ENCODE peak calls at places on chromosomes 16 and 17, in seven cellular contexts. One of them, this sample, is unnamed.

GRCh38 chr17:42900460-42901331 is at the start of gene G6PC1:
- DNase-seq in GM12864: no peak
- DNase-seq in uterus: no peak
- DNase-seq in CD8-positive, alpha-beta T cell: no peak
- DNase-seq in adrenal gland: no peak
- DNase-seq in BE2C: no peak
- DNase-seq in esophagus squamous epithelium: no peak
- DNase-seq in this sample: no peak

GRCh38 chr17:78991017-78991783 is 11.5 kb upstream of the LGALS3BP start:
- DNase-seq in esophagus squamous epithelium: no peak
- DNase-seq in adrenal gland: no peak
- DNase-seq in BE2C: peak; percentile 6
- DNase-seq in CD8-positive, alpha-beta T cell: no peak
- DNase-seq in GM12864: no peak
- DNase-seq in uterus: no peak
- DNase-seq in this sample: no peak

GRCh38 chr16:3149630-3150345 is 15.0 kb downstream of the ZNF213 start:
- DNase-seq in CD8-positive, alpha-beta T cell: peak; percentile 69
- DNase-seq in uterus: peak; percentile 60
- DNase-seq in adrenal gland: peak; percentile 49
- DNase-seq in GM12864: no peak
- DNase-seq in esophagus squamous epithelium: no peak
- DNase-seq in BE2C: peak; percentile 85
- DNase-seq in this sample: peak; percentile 60

GRCh38 chr17:40548982-40549680 is 16.1 kb downstream of the CCR7 start:
- DNase-seq in GM12864: no peak
- DNase-seq in BE2C: peak; percentile 13
- DNase-seq in uterus: peak; percentile 71
- DNase-seq in esophagus squamous epithelium: no peak
- DNase-seq in CD8-positive, alpha-beta T cell: peak; percentile 59
- DNase-seq in adrenal gland: peak; percentile 49
- DNase-seq in this sample: peak; percentile 97

GRCh38 chr17:45384047-45384799 is 48.4 kb downstream of the ARHGAP27 start:
- DNase-seq in CD8-positive, alpha-beta T cell: no peak
- DNase-seq in uterus: no peak
- DNase-seq in BE2C: no peak
- DNase-seq in esophagus squamous epithelium: no peak
- DNase-seq in adrenal gland: no peak
- DNase-seq in GM12864: no peak
- DNase-seq in this sample: peak; percentile 7

GRCh38 chr16:4675864-4676786 is 17.2 kb upstream of the NUDT16L1 start:
- DNase-seq in CD8-positive, alpha-beta T cell: peak; percentile 79
- DNase-seq in GM12864: no peak
- DNase-seq in esophagus squamous epithelium: no peak
- DNase-seq in BE2C: peak; percentile 15
- DNase-seq in uterus: no peak
- DNase-seq in adrenal gland: no peak
- DNase-seq in this sample: no peak

GRCh38 chr17:56939869-56940484 is 20.9 kb downstream of the COIL start:
- DNase-seq in GM12864: peak; percentile 34
- DNase-seq in BE2C: no peak
- DNase-seq in esophagus squamous epithelium: no peak
- DNase-seq in uterus: no peak
- DNase-seq in adrenal gland: no peak
- DNase-seq in CD8-positive, alpha-beta T cell: no peak
- DNase-seq in this sample: peak; percentile 66

GRCh38 chr16:72945081-72945480 is 102.8 kb downstream of the ZFHX3 start:
- DNase-seq in esophagus squamous epithelium: no peak
- DNase-seq in uterus: no peak
- DNase-seq in BE2C: no peak
- DNase-seq in CD8-positive, alpha-beta T cell: no peak
- DNase-seq in adrenal gland: no peak
- DNase-seq in GM12864: no peak
- DNase-seq in this sample: no peak

GRCh38 chr17:3647769-3648540 is 11.4 kb downstream of the CTNS start:
- DNase-seq in CD8-positive, alpha-beta T cell: no peak
- DNase-seq in GM12864: no peak
- DNase-seq in uterus: no peak
- DNase-seq in adrenal gland: peak; percentile 72
- DNase-seq in esophagus squamous epithelium: no peak
- DNase-seq in BE2C: peak; percentile 69
- DNase-seq in this sample: peak; percentile 60

GRCh38 chr17:65749479-65749878 is 188.0 kb upstream of the AXIN2 start:
- DNase-seq in uterus: no peak
- DNase-seq in GM12864: no peak
- DNase-seq in esophagus squamous epithelium: no peak
- DNase-seq in CD8-positive, alpha-beta T cell: no peak
- DNase-seq in BE2C: no peak
- DNase-seq in adrenal gland: peak; percentile 76
- DNase-seq in this sample: peak; percentile 23

GRCh38 chr17:79079421-79080200 is 5.0 kb downstream of the ENGASE start:
- DNase-seq in CD8-positive, alpha-beta T cell: no peak
- DNase-seq in GM12864: no peak
- DNase-seq in BE2C: no peak
- DNase-seq in adrenal gland: no peak
- DNase-seq in esophagus squamous epithelium: no peak
- DNase-seq in uterus: no peak
- DNase-seq in this sample: no peak

GRCh38 chr16:47143329-47143676 is 442 bp downstream of the NETO2 start:
- DNase-seq in BE2C: peak; percentile 85
- DNase-seq in uterus: no peak
- DNase-seq in esophagus squamous epithelium: no peak
- DNase-seq in GM12864: no peak
- DNase-seq in adrenal gland: peak; percentile 53
- DNase-seq in CD8-positive, alpha-beta T cell: peak; percentile 68
- DNase-seq in this sample: peak; percentile 71

GRCh38 chr16:85162478-85163277 is 50.4 kb upstream of the CIBAR2 start:
- DNase-seq in uterus: peak; percentile 84
- DNase-seq in adrenal gland: peak; percentile 75
- DNase-seq in BE2C: peak; percentile 88
- DNase-seq in GM12864: no peak
- DNase-seq in CD8-positive, alpha-beta T cell: no peak
- DNase-seq in esophagus squamous epithelium: no peak
- DNase-seq in this sample: peak; percentile 88

GRCh38 chr17:77374170-77374936 is 233.6 kb downstream of the SEC14L1 start:
- DNase-seq in BE2C: peak; percentile 95
- DNase-seq in uterus: peak; percentile 86
- DNase-seq in GM12864: no peak
- DNase-seq in adrenal gland: peak; percentile 90
- DNase-seq in esophagus squamous epithelium: no peak
- DNase-seq in CD8-positive, alpha-beta T cell: peak; percentile 86
- DNase-seq in this sample: peak; percentile 92

GRCh38 chr17:77375108-77375507 is 234.3 kb downstream of the SEC14L1 start:
- DNase-seq in GM12864: no peak
- DNase-seq in BE2C: no peak
- DNase-seq in esophagus squamous epithelium: no peak
- DNase-seq in adrenal gland: peak; percentile 17
- DNase-seq in CD8-positive, alpha-beta T cell: no peak
- DNase-seq in uterus: peak; percentile 36
- DNase-seq in this sample: peak; percentile 30

GRCh38 chr17:77376795-77377751 is 236.3 kb downstream of the SEC14L1 start:
- DNase-seq in GM12864: no peak
- DNase-seq in BE2C: peak; percentile 73
- DNase-seq in adrenal gland: peak; percentile 92
- DNase-seq in uterus: peak; percentile 56
- DNase-seq in CD8-positive, alpha-beta T cell: no peak
- DNase-seq in esophagus squamous epithelium: no peak
- DNase-seq in this sample: peak; percentile 91

GRCh38 chr17:77375526-77375916 is 234.8 kb downstream of the SEC14L1 start:
- DNase-seq in adrenal gland: no peak
- DNase-seq in BE2C: no peak
- DNase-seq in uterus: no peak
- DNase-seq in GM12864: no peak
- DNase-seq in esophagus squamous epithelium: no peak
- DNase-seq in CD8-positive, alpha-beta T cell: no peak
- DNase-seq in this sample: no peak

GRCh38 chr17:77375917-77376651 is 235.3 kb downstream of the SEC14L1 start:
- DNase-seq in CD8-positive, alpha-beta T cell: peak; percentile 86
- DNase-seq in esophagus squamous epithelium: no peak
- DNase-seq in uterus: peak; percentile 81
- DNase-seq in adrenal gland: peak; percentile 54
- DNase-seq in BE2C: peak; percentile 78
- DNase-seq in GM12864: no peak
- DNase-seq in this sample: peak; percentile 89
- H3K4me3 ChIP-seq in CD8-positive, alpha-beta T cell: peak overlapping the region; percentile 99
- H3K4me3 ChIP-seq in esophagus squamous epithelium: peak overlapping the region; percentile 80
- H3K4me3 ChIP-seq in uterus: peak overlapping the region; percentile 11
- H3K4me3 ChIP-seq in adrenal gland: no peak overlapping the region
- H3K4me3 ChIP-seq in BE2C: peak overlapping the region; percentile 97
- H3K4me3 ChIP-seq in GM12864: no peak overlapping the region
- H3K4me3 ChIP-seq in this sample: peak overlapping the region; percentile 78

GRCh38 chr16:31537362-31537921 is 9.7 kb downstream of the AHSP start:
- DNase-seq in GM12864: no peak
- DNase-seq in adrenal gland: no peak
- DNase-seq in esophagus squamous epithelium: no peak
- DNase-seq in uterus: no peak
- DNase-seq in CD8-positive, alpha-beta T cell: no peak
- DNase-seq in BE2C: no peak
- DNase-seq in this sample: no peak
- H3K4me3 ChIP-seq in GM12864: no peak overlapping the region
- H3K4me3 ChIP-seq in adrenal gland: no peak overlapping the region
- H3K4me3 ChIP-seq in esophagus squamous epithelium: peak overlapping the region; percentile 32
- H3K4me3 ChIP-seq in uterus: no peak overlapping the region
- H3K4me3 ChIP-seq in CD8-positive, alpha-beta T cell: no peak overlapping the region
- H3K4me3 ChIP-seq in BE2C: no peak overlapping the region
- H3K4me3 ChIP-seq in this sample: peak overlapping the region; percentile 9

DNA sequence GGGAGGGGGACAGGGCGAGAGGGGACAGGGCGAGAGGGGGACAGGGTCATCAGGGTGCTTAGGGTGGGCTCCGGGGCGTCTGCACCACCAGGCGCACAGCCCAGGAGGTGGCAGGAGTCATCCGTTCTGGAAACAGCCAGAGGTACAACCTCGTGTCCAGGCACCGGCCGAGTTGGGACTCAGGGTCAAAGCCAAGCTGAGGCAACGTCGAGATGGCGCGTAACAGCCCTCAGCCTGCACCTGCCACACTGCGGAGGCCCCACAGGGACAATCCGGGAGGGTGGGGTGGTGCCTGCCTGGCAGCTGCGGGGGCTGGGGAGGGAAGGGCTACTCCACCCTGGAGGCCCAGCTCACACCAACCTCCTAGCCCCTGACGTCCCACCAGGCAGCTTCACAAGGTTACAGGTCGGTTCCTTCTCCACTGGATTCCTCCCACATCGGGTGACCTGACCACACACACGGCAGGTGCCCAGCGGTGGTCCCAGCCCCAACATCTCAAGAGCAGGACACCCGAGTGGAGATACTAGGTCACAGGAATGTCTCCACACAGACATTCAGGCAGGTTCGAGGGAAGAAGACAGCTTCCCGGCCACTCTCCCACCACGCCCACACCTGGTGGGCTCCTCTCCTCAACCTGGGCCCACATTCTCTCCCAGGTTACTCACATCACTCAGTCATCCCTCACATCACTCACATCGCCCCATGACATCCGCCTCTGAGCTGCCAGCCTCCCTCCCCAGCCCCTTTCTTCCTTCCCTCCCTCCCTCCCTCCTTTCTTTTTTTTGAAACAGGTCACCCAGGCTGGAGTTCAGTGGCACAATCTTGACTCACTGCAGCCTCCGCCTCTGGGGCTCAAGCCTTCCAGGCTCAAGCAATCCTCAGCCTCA is 47.3 kb downstream of the RPH3AL start:
- DNase-seq in adrenal gland: peak; percentile 65
- DNase-seq in BE2C: no peak
- DNase-seq in uterus: no peak
- DNase-seq in esophagus squamous epithelium: no peak
- DNase-seq in GM12864: no peak
- DNase-seq in CD8-positive, alpha-beta T cell: no peak
- DNase-seq in this sample: no peak
- H3K4me3 ChIP-seq in adrenal gland: no peak overlapping the region
- H3K4me3 ChIP-seq in BE2C: no peak overlapping the region
- H3K4me3 ChIP-seq in uterus: no peak overlapping the region
- H3K4me3 ChIP-seq in esophagus squamous epithelium: no peak overlapping the region
- H3K4me3 ChIP-seq in GM12864: no peak overlapping the region
- H3K4me3 ChIP-seq in CD8-positive, alpha-beta T cell: no peak overlapping the region
- H3K4me3 ChIP-seq in this sample: no peak overlapping the region

GRCh38 chr17:17171186-17171585 is 34.9 kb downstream of the PLD6 start:
- DNase-seq in esophagus squamous epithelium: no peak
- DNase-seq in GM12864: no peak
- DNase-seq in CD8-positive, alpha-beta T cell: no peak
- DNase-seq in uterus: no peak
- DNase-seq in BE2C: no peak
- DNase-seq in adrenal gland: no peak
- DNase-seq in this sample: no peak
- H3K4me3 ChIP-seq in esophagus squamous epithelium: no peak overlapping the region
- H3K4me3 ChIP-seq in GM12864: no peak overlapping the region
- H3K4me3 ChIP-seq in CD8-positive, alpha-beta T cell: no peak overlapping the region
- H3K4me3 ChIP-seq in uterus: no peak overlapping the region
- H3K4me3 ChIP-seq in BE2C: no peak overlapping the region
- H3K4me3 ChIP-seq in adrenal gland: no peak overlapping the region
- H3K4me3 ChIP-seq in this sample: no peak overlapping the region

GRCh38 chr16:11672206-11673090 is 4.2 kb downstream of the SNN start:
- DNase-seq in uterus: no peak
- DNase-seq in BE2C: no peak
- DNase-seq in esophagus squamous epithelium: no peak
- DNase-seq in GM12864: no peak
- DNase-seq in CD8-positive, alpha-beta T cell: peak; percentile 66
- DNase-seq in adrenal gland: no peak
- DNase-seq in this sample: no peak
- H3K4me3 ChIP-seq in uterus: no peak overlapping the region
- H3K4me3 ChIP-seq in BE2C: no peak overlapping the region
- H3K4me3 ChIP-seq in esophagus squamous epithelium: no peak overlapping the region
- H3K4me3 ChIP-seq in GM12864: peak overlapping the region; percentile 1
- H3K4me3 ChIP-seq in CD8-positive, alpha-beta T cell: peak overlapping the region; percentile 24
- H3K4me3 ChIP-seq in adrenal gland: no peak overlapping the region
- H3K4me3 ChIP-seq in this sample: no peak overlapping the region

DNA sequence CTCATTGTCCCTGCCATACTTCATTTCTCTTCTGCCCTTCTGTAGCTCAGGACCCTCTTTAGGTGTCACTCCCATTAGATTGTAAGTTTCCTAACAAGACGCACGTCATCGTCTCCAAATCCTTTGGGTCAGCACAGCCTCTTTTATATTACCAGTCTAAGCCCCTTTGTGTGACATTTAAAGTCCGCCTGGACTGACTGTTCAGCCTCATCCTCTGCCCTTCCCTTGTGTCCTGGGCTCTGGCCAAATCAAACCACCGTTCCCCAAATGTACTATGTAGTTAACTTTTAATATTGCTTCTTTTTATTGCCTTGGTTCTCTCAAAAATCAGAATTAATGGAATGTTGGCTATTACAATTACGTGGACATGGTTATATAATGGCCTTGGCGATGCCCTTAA is 38.2 kb downstream of the PITPNC1 start:
- DNase-seq in GM12864: no peak
- DNase-seq in CD8-positive, alpha-beta T cell: no peak
- DNase-seq in adrenal gland: no peak
- DNase-seq in uterus: no peak
- DNase-seq in esophagus squamous epithelium: no peak
- DNase-seq in BE2C: no peak
- DNase-seq in this sample: no peak
- H3K4me3 ChIP-seq in GM12864: no peak overlapping the region
- H3K4me3 ChIP-seq in CD8-positive, alpha-beta T cell: no peak overlapping the region
- H3K4me3 ChIP-seq in adrenal gland: no peak overlapping the region
- H3K4me3 ChIP-seq in uterus: no peak overlapping the region
- H3K4me3 ChIP-seq in esophagus squamous epithelium: no peak overlapping the region
- H3K4me3 ChIP-seq in BE2C: no peak overlapping the region
- H3K4me3 ChIP-seq in this sample: no peak overlapping the region

DNA sequence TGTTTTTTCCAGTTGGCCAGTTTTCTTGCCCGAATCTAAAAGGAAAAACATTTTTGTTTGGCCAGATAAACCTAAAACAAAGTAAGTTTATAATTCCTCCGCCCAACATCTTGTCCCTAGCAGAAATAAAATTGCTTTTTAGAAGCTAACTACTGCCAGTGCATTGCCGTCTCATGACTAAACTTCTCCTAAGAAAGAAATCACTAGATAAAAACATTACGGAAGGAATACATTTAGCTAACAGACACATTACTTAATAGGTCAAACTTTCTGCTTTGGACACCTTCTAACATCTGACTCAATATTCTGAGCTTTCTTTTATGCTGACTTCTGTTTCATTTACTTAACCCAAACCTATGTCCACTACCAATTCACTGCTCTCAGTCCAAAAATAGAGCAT is 36.2 kb downstream of the FBXL20 start:
- DNase-seq in adrenal gland: no peak
- DNase-seq in GM12864: no peak
- DNase-seq in BE2C: no peak
- DNase-seq in esophagus squamous epithelium: no peak
- DNase-seq in CD8-positive, alpha-beta T cell: no peak
- DNase-seq in uterus: no peak
- DNase-seq in this sample: peak; percentile 78
- H3K4me3 ChIP-seq in adrenal gland: no peak overlapping the region
- H3K4me3 ChIP-seq in GM12864: no peak overlapping the region
- H3K4me3 ChIP-seq in BE2C: no peak overlapping the region
- H3K4me3 ChIP-seq in esophagus squamous epithelium: no peak overlapping the region
- H3K4me3 ChIP-seq in CD8-positive, alpha-beta T cell: no peak overlapping the region
- H3K4me3 ChIP-seq in uterus: no peak overlapping the region
- H3K4me3 ChIP-seq in this sample: no peak overlapping the region

This sample was measured in fibroblast of villous mesenchyme.